ENCODE peak calls at places on chromosomes 12 and 14, in four cellular contexts. G, Y, E and R are unnamed samples.

GRCh38 chr14:70955543-70956480 is 48.6 kb downstream of the PCNX1 start:
- DNase-seq in Y (no peak), G (no peak), E (no peak), R (no peak)

GRCh38 chr14:22558221-22558913 is 30.7 kb downstream of the DAD1 start:
- DNase-seq in E (no peak), G (peak), Y (no peak), R (no peak)

GRCh38 chr12:114328292-114328691 is 77.7 kb downstream of the TBX5 start:
- DNase-seq in G (no peak), Y (no peak), E (no peak), R (no peak)

GRCh38 chr12:116015525-116015924 is 262.0 kb downstream of the MED13L start:
- DNase-seq in E (no peak), Y (no peak), G (no peak), R (no peak)

GRCh38 chr14:89384023-89384422 is 33.0 kb downstream of the FOXN3 start:
- DNase-seq in E (no peak), G (no peak), Y (no peak), R (no peak)

GRCh38 chr14:89504602-89505320 is 87.7 kb upstream of the FOXN3 start:
- DNase-seq in Y (no peak), E (no peak), G (no peak), R (no peak)

GRCh38 chr14:99127651-99128167 is 144.3 kb downstream of the BCL11B start:
- DNase-seq in G (no peak), Y (no peak), E (no peak), R (no peak)

GRCh38 chr12:123532808-123533649 is 490 bp downstream of the RILPL1 start:
- DNase-seq in Y (peak), E (peak), G (peak), R (peak)

GRCh38 chr14:64303471-64303917 is 9.3 kb upstream of the ESR2 start:
- DNase-seq in Y (no peak), E (no peak), G (no peak), R (no peak)

GRCh38 chr12:115597157-115597712 is 680.3 kb downstream of the MED13L start:
- DNase-seq in Y (no peak), G (no peak), E (no peak), R (no peak)

GRCh38 chr12:76240281-76240680 is 107.9 kb downstream of the BBS10 start:
- DNase-seq in E (no peak), G (no peak), Y (no peak), R (no peak)

GRCh38 chr12:65949009-65949623 is 124.8 kb downstream of the HMGA2 start:
- DNase-seq in G (no peak), E (no peak), Y (no peak), R (no peak)

GRCh38 chr14:93276031-93276716 is 56.7 kb downstream of the BTBD7 start:
- DNase-seq in Y (no peak), G (no peak), E (no peak), R (no peak)

GRCh38 chr12:52055781-52056711 is 4.8 kb downstream of the NR4A1 start:
- DNase-seq in G (no peak), E (peak), Y (no peak), R (peak)

GRCh38 chr12:124629799-124630198 is 62.4 kb upstream of the NCOR2 start:
- DNase-seq in G (no peak), Y (no peak), E (no peak), R (no peak)
- H3K27ac ChIP-seq in G (peak), Y (no peak), E (no peak), R (no peak)

GRCh38 chr12:30624009-30624408 is 71.7 kb downstream of the IPO8 start:
- DNase-seq in E (no peak), G (no peak), Y (no peak), R (no peak)
- TF ChIP-seq CTCF in E (no peak), G (no peak), Y (no peak), R (no peak)

GRCh38 chr12:43786899-43787693 is 19.0 kb downstream of the TWF1 start:
- DNase-seq in G (no peak), Y (no peak), E (no peak), R (no peak)

GRCh38 chr12:43795716-43796282 is 10.3 kb downstream of the TWF1 start:
- DNase-seq in G (no peak), Y (no peak), E (no peak), R (no peak)

DNA sequence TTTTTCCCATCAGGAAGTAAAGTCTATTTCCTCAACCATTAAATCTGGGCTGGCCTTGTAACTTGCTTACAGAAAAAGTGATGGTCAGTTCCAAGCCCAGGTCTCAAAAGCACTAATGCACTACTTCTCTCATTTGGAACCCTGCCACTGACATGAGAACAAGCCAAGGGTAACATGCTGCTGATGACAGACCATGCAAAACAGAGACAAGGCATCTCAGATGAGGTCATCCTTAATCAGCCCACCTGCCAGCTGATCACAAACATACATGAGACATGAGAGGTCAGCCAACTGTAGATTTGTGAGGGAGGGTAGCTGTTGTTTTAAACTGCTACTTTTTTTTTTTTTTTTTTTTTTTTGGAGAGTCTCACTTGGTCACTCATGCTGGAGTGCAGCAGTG is 16.2 kb downstream of the TWF1 start:
- DNase-seq in Y (no peak), E (no peak), G (no peak), R (no peak)
- H3K27ac ChIP-seq in Y (no peak), E (no peak), G (no peak), R (no peak)

GRCh38 chr14:58638231-58639205 is 756 bp downstream of the DACT1 start:
- DNase-seq in Y (peak), E (no peak), G (peak), R (no peak)
- TF ChIP-seq CTCF in Y (no peak), E (no peak), G (no peak), R (no peak)